ENCODE peak calls at places on chromosomes 11 and 22, in six cellular contexts. One of them, this sample, is unnamed.

GRCh38 chr11:19345848-19346681 is 105.3 kb upstream of the E2F8 start:
- DNase-seq in IMR-90: no peak
- DNase-seq in neuronal stem cell: peak; percentile 43
- DNase-seq in H9: no peak
- DNase-seq in H1: peak; percentile 58
- DNase-seq in trophoblast cell: no peak
- DNase-seq in this sample: peak; percentile 34

GRCh38 chr22:47084226-47084625 is 321.8 kb downstream of the TBC1D22A start:
- DNase-seq in IMR-90: no peak
- DNase-seq in neuronal stem cell: no peak
- DNase-seq in H9: peak; percentile 65
- DNase-seq in H1: no peak
- DNase-seq in trophoblast cell: no peak
- DNase-seq in this sample: no peak

GRCh38 chr11:71504526-71504925 is 22.5 kb upstream of the KRTAP5-7 start:
- DNase-seq in IMR-90: no peak
- DNase-seq in neuronal stem cell: peak; percentile 29
- DNase-seq in H9: no peak
- DNase-seq in H1: peak; percentile 45
- DNase-seq in trophoblast cell: no peak
- DNase-seq in this sample: no peak

GRCh38 chr11:75195164-75195962 is 44.5 kb downstream of the SLCO2B1 start:
- DNase-seq in IMR-90: no peak
- DNase-seq in neuronal stem cell: no peak
- DNase-seq in H9: no peak
- DNase-seq in H1: no peak
- DNase-seq in trophoblast cell: no peak
- DNase-seq in this sample: no peak

GRCh38 chr11:134412508-134413333 is 679 bp upstream of the B3GAT1 start:
- DNase-seq in IMR-90: no peak
- DNase-seq in neuronal stem cell: peak; percentile 57
- DNase-seq in H9: peak; percentile 60
- DNase-seq in H1: peak; percentile 75
- DNase-seq in trophoblast cell: no peak
- DNase-seq in this sample: no peak

GRCh38 chr11:119942583-119943338 is 195.2 kb downstream of the TRIM29 start:
- DNase-seq in IMR-90: peak; percentile 2
- DNase-seq in neuronal stem cell: no peak
- DNase-seq in H9: no peak
- DNase-seq in H1: no peak
- DNase-seq in trophoblast cell: no peak
- DNase-seq in this sample: peak; percentile 19

GRCh38 chr11:12724301-12725046 is 50.3 kb downstream of the TEAD1 start:
- DNase-seq in IMR-90: peak; percentile 95
- DNase-seq in neuronal stem cell: no peak
- DNase-seq in H9: peak; percentile 95
- DNase-seq in H1: peak; percentile 77
- DNase-seq in trophoblast cell: peak; percentile 54
- DNase-seq in this sample: peak; percentile 97

GRCh38 chr11:33657757-33658156 is 42.9 kb downstream of the C11orf91 start:
- DNase-seq in IMR-90: no peak
- DNase-seq in neuronal stem cell: no peak
- DNase-seq in H9: no peak
- DNase-seq in H1: no peak
- DNase-seq in trophoblast cell: no peak
- DNase-seq in this sample: no peak

GRCh38 chr11:115159122-115159665 is 345.0 kb downstream of the CADM1 start:
- DNase-seq in IMR-90: no peak
- DNase-seq in neuronal stem cell: no peak
- DNase-seq in H9: no peak
- DNase-seq in H1: no peak
- DNase-seq in trophoblast cell: no peak
- DNase-seq in this sample: no peak

GRCh38 chr11:12938590-12939247 is 70.4 kb upstream of the RASSF10 start:
- DNase-seq in IMR-90: no peak
- DNase-seq in neuronal stem cell: no peak
- DNase-seq in H9: no peak
- DNase-seq in H1: no peak
- DNase-seq in trophoblast cell: no peak
- DNase-seq in this sample: no peak

GRCh38 chr11:35216962-35217667 is 78.1 kb downstream of the CD44 start:
- DNase-seq in IMR-90: no peak
- DNase-seq in neuronal stem cell: no peak
- DNase-seq in H9: peak; percentile 33
- DNase-seq in H1: no peak
- DNase-seq in trophoblast cell: peak; percentile 29
- DNase-seq in this sample: no peak

GRCh38 chr11:12702999-12703453 is 28.8 kb downstream of the TEAD1 start:
- DNase-seq in IMR-90: peak; percentile 47
- DNase-seq in neuronal stem cell: no peak
- DNase-seq in H9: no peak
- DNase-seq in H1: no peak
- DNase-seq in trophoblast cell: peak; percentile 51
- DNase-seq in this sample: no peak

GRCh38 chr11:11444027-11444799 is 91.2 kb upstream of the CSNK2A3 start:
- DNase-seq in IMR-90: peak; percentile 57
- DNase-seq in neuronal stem cell: no peak
- DNase-seq in H9: no peak
- DNase-seq in H1: no peak
- DNase-seq in trophoblast cell: no peak
- DNase-seq in this sample: no peak

GRCh38 chr22:42269407-42270177 is 861 bp downstream of the TCF20 start:
- DNase-seq in IMR-90: no peak
- DNase-seq in neuronal stem cell: no peak
- DNase-seq in H9: peak; percentile 80
- DNase-seq in H1: peak; percentile 84
- DNase-seq in trophoblast cell: peak; percentile 76
- DNase-seq in this sample: peak; percentile 40

GRCh38 chr11:70351646-70352045 is 46.7 kb upstream of the CTTN start:
- DNase-seq in IMR-90: no peak
- DNase-seq in neuronal stem cell: no peak
- DNase-seq in H9: no peak
- DNase-seq in H1: peak; percentile 29
- DNase-seq in trophoblast cell: no peak
- DNase-seq in this sample: no peak

GRCh38 chr11:57871231-57871630 is 109.6 kb downstream of the CTNND1 start:
- DNase-seq in IMR-90: no peak
- DNase-seq in neuronal stem cell: no peak
- DNase-seq in H9: no peak
- DNase-seq in H1: no peak
- DNase-seq in trophoblast cell: peak; percentile 56
- DNase-seq in this sample: no peak

GRCh38 chr11:128904872-128905344 is 13.8 kb downstream of the KCNJ5 start:
- DNase-seq in IMR-90: no peak
- DNase-seq in neuronal stem cell: no peak
- DNase-seq in H9: peak; percentile 57
- DNase-seq in H1: peak; percentile 67
- DNase-seq in trophoblast cell: peak; percentile 17
- DNase-seq in this sample: peak; percentile 29

GRCh38 chr11:3197044-3197715 is 21.4 kb downstream of the MRGPRG start:
- DNase-seq in IMR-90: no peak
- DNase-seq in neuronal stem cell: no peak
- DNase-seq in H9: no peak
- DNase-seq in H1: no peak
- DNase-seq in trophoblast cell: no peak
- DNase-seq in this sample: no peak

GRCh38 chr11:7900686-7901085 is 30.4 kb downstream of the OR10A6 start:
- DNase-seq in IMR-90: no peak
- DNase-seq in neuronal stem cell: no peak
- DNase-seq in H9: no peak
- DNase-seq in H1: no peak
- DNase-seq in trophoblast cell: peak; percentile 95
- DNase-seq in this sample: no peak

GRCh38 chr22:49867303-49868250 is 13.9 kb downstream of the ZBED4 start:
- DNase-seq in IMR-90: no peak
- DNase-seq in neuronal stem cell: no peak
- DNase-seq in H9: no peak
- DNase-seq in H1: no peak
- DNase-seq in trophoblast cell: no peak
- DNase-seq in this sample: no peak

GRCh38 chr11:36237341-36237740 is 51.9 kb downstream of the COMMD9 start:
- DNase-seq in IMR-90: no peak
- DNase-seq in neuronal stem cell: no peak
- DNase-seq in H9: no peak
- DNase-seq in H1: no peak
- DNase-seq in trophoblast cell: no peak
- DNase-seq in this sample: no peak

GRCh38 chr11:102520514-102520913 is 10.0 kb downstream of the MMP7 start:
- DNase-seq in IMR-90: no peak
- DNase-seq in neuronal stem cell: no peak
- DNase-seq in H9: no peak
- DNase-seq in H1: no peak
- DNase-seq in trophoblast cell: no peak
- DNase-seq in this sample: no peak

GRCh38 chr22:45671783-45672563 is at the start of gene ATXN10:
- DNase-seq in IMR-90: peak; percentile 65
- DNase-seq in neuronal stem cell: peak; percentile 81
- DNase-seq in H9: peak; percentile 37
- DNase-seq in H1: peak; percentile 94
- DNase-seq in trophoblast cell: peak; percentile 57
- DNase-seq in this sample: peak; percentile 77

GRCh38 chr11:126058090-126058489 is 4.6 kb downstream of the CDON start:
- DNase-seq in IMR-90: no peak
- DNase-seq in neuronal stem cell: no peak
- DNase-seq in H9: no peak
- DNase-seq in H1: no peak
- DNase-seq in trophoblast cell: no peak
- DNase-seq in this sample: no peak

GRCh38 chr11:1963864-1964263 is 16.7 kb downstream of the MRPL23 start:
- DNase-seq in IMR-90: no peak
- DNase-seq in neuronal stem cell: no peak
- DNase-seq in H9: no peak
- DNase-seq in H1: no peak
- DNase-seq in trophoblast cell: no peak
- DNase-seq in this sample: no peak
- H4K91ac ChIP-seq in IMR-90: no peak overlapping the region
- H4K91ac ChIP-seq in neuronal stem cell: no peak overlapping the region
- H4K91ac ChIP-seq in H9: no peak overlapping the region
- H4K91ac ChIP-seq in H1: no peak overlapping the region
- H4K91ac ChIP-seq in trophoblast cell: peak overlapping the region; percentile 39
- H4K91ac ChIP-seq in this sample: no peak overlapping the region

DNA sequence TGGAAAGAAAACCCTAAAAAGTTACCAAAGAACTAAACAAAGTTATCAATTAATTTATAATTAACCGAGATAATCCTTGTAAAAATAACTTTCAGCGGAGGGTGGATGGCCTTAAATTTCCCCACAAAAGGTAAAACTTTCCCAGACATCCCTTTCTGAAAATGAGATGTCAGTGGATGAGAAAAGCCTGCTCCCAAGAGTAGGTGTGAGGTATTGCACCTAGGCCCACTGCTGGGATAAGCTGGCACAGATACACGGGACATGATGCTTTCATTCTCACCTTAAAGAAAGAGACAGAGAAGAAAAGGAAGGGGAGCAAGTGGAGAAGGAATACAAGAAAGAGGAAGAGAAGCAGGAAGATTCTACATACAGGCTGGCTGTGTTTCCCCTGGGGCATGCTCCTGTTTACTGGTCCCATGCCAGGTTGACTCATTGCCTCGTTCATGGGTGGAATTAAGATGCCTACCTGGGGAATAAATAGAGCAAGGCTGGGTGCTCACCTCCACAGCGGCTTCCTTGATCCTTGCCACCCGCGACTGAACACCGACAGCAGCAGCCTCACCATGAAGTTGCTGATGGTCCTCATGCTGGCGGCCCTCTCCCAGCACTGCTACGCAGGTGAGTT is at the start of gene SCGB2A2:
- DNase-seq in IMR-90: no peak
- DNase-seq in neuronal stem cell: no peak
- DNase-seq in H9: no peak
- DNase-seq in H1: no peak
- DNase-seq in trophoblast cell: no peak
- DNase-seq in this sample: no peak
- H4K91ac ChIP-seq in IMR-90: no peak within 1 kb of the TSS
- H4K91ac ChIP-seq in neuronal stem cell: no peak within 1 kb of the TSS
- H4K91ac ChIP-seq in H9: no peak within 1 kb of the TSS
- H4K91ac ChIP-seq in H1: no peak within 1 kb of the TSS
- H4K91ac ChIP-seq in trophoblast cell: no peak within 1 kb of the TSS
- H4K91ac ChIP-seq in this sample: no peak within 1 kb of the TSS

DNA sequence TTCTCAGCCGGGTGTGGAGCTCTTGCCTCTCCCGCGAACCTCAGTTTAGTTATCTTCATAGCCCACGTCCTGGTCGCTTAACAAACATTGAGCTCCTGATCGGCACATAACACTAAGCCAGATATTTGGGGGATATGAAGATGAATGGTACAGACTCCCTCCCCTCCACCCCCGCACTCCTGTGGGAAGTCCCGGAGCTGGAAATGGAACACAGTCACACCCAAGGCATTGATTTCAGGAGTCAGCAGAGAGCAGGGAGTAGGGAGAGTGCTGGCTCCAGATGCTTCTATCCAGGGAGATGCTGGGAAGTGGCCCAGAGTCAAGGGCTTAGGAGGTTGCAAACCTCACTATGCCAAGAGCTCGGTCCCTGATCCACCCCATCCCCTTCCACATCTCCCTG is 26.1 kb upstream of the CABP7 start:
- DNase-seq in IMR-90: no peak
- DNase-seq in neuronal stem cell: no peak
- DNase-seq in H9: no peak
- DNase-seq in H1: no peak
- DNase-seq in trophoblast cell: no peak
- DNase-seq in this sample: no peak
- H4K91ac ChIP-seq in IMR-90: no peak overlapping the region
- H4K91ac ChIP-seq in neuronal stem cell: no peak overlapping the region
- H4K91ac ChIP-seq in H9: no peak overlapping the region
- H4K91ac ChIP-seq in H1: no peak overlapping the region
- H4K91ac ChIP-seq in trophoblast cell: no peak overlapping the region
- H4K91ac ChIP-seq in this sample: no peak overlapping the region

GRCh38 chr11:21630934-21631478 is 561.9 kb upstream of the ANO5 start:
- DNase-seq in IMR-90: no peak
- DNase-seq in neuronal stem cell: no peak
- DNase-seq in H9: no peak
- DNase-seq in H1: no peak
- DNase-seq in trophoblast cell: no peak
- DNase-seq in this sample: no peak
- H4K91ac ChIP-seq in IMR-90: no peak overlapping the region
- H4K91ac ChIP-seq in neuronal stem cell: no peak overlapping the region
- H4K91ac ChIP-seq in H9: no peak overlapping the region
- H4K91ac ChIP-seq in H1: no peak overlapping the region
- H4K91ac ChIP-seq in trophoblast cell: no peak overlapping the region
- H4K91ac ChIP-seq in this sample: no peak overlapping the region

GRCh38 chr11:44957051-44957515 is 6.4 kb upstream of the TP53I11 start:
- DNase-seq in IMR-90: no peak
- DNase-seq in neuronal stem cell: no peak
- DNase-seq in H9: no peak
- DNase-seq in H1: no peak
- DNase-seq in trophoblast cell: no peak
- DNase-seq in this sample: no peak
- H4K91ac ChIP-seq in IMR-90: no peak overlapping the region
- H4K91ac ChIP-seq in neuronal stem cell: peak overlapping the region; percentile 85
- H4K91ac ChIP-seq in H9: no peak overlapping the region
- H4K91ac ChIP-seq in H1: peak overlapping the region; percentile 79
- H4K91ac ChIP-seq in trophoblast cell: no peak overlapping the region
- H4K91ac ChIP-seq in this sample: peak overlapping the region; percentile 19